ENCODE peak calls at places on chromosomes 16 and 17, in nine cellular contexts. One of them, this sample, is unnamed.

GRCh38 chr17:61408151-61409041 is 8.8 kb downstream of the TBX2 start:
- DNase-seq in endothelial cell: peak; percentile 17
- DNase-seq in keratinocyte: no peak
- DNase-seq in pancreas: peak; percentile 53
- DNase-seq in GM12878: no peak
- DNase-seq in lower leg skin: no peak
- DNase-seq in heart right ventricle: no peak
- DNase-seq in fibroblast of pulmonary artery: no peak
- DNase-seq in tibial nerve: no peak
- DNase-seq in this sample: no peak

GRCh38 chr17:4032738-4033137 is 68.5 kb upstream of the ATP2A3 start:
- DNase-seq in endothelial cell: no peak
- DNase-seq in keratinocyte: no peak
- DNase-seq in pancreas: no peak
- DNase-seq in GM12878: no peak
- DNase-seq in lower leg skin: no peak
- DNase-seq in heart right ventricle: no peak
- DNase-seq in fibroblast of pulmonary artery: no peak
- DNase-seq in tibial nerve: no peak
- DNase-seq in this sample: no peak

GRCh38 chr17:27751622-27752490 is 48.5 kb downstream of the NOS2 start:
- DNase-seq in endothelial cell: no peak
- DNase-seq in keratinocyte: no peak
- DNase-seq in pancreas: no peak
- DNase-seq in GM12878: no peak
- DNase-seq in lower leg skin: peak; percentile 61
- DNase-seq in heart right ventricle: no peak
- DNase-seq in fibroblast of pulmonary artery: no peak
- DNase-seq in tibial nerve: no peak
- DNase-seq in this sample: no peak

GRCh38 chr17:29726721-29727252 is 104.1 kb upstream of the CORO6 start:
- DNase-seq in endothelial cell: peak; percentile 14
- DNase-seq in keratinocyte: no peak
- DNase-seq in pancreas: no peak
- DNase-seq in GM12878: peak; percentile 55
- DNase-seq in lower leg skin: no peak
- DNase-seq in heart right ventricle: no peak
- DNase-seq in fibroblast of pulmonary artery: peak; percentile 85
- DNase-seq in tibial nerve: no peak
- DNase-seq in this sample: no peak

GRCh38 chr17:80951121-80952090 is 40.2 kb upstream of the CHMP6 start:
- DNase-seq in endothelial cell: no peak
- DNase-seq in keratinocyte: no peak
- DNase-seq in pancreas: no peak
- DNase-seq in GM12878: no peak
- DNase-seq in lower leg skin: peak; percentile 67
- DNase-seq in heart right ventricle: no peak
- DNase-seq in fibroblast of pulmonary artery: no peak
- DNase-seq in tibial nerve: no peak
- DNase-seq in this sample: no peak

GRCh38 chr16:85554791-85555548 is 58.2 kb upstream of the GSE1 start:
- DNase-seq in endothelial cell: peak; percentile 46
- DNase-seq in keratinocyte: no peak
- DNase-seq in pancreas: peak; percentile 81
- DNase-seq in GM12878: no peak
- DNase-seq in lower leg skin: peak; percentile 94
- DNase-seq in heart right ventricle: peak; percentile 71
- DNase-seq in fibroblast of pulmonary artery: peak; percentile 70
- DNase-seq in tibial nerve: no peak
- DNase-seq in this sample: peak; percentile 50

GRCh38 chr17:975321-975982 is 4.1 kb downstream of the NXN start:
- DNase-seq in endothelial cell: no peak
- DNase-seq in keratinocyte: no peak
- DNase-seq in pancreas: no peak
- DNase-seq in GM12878: no peak
- DNase-seq in lower leg skin: no peak
- DNase-seq in heart right ventricle: no peak
- DNase-seq in fibroblast of pulmonary artery: no peak
- DNase-seq in tibial nerve: no peak
- DNase-seq in this sample: peak; percentile 50

GRCh38 chr17:9235346-9235745 is 214.0 kb downstream of the NTN1 start:
- DNase-seq in endothelial cell: no peak
- DNase-seq in keratinocyte: no peak
- DNase-seq in pancreas: peak; percentile 17
- DNase-seq in GM12878: no peak
- DNase-seq in lower leg skin: no peak
- DNase-seq in heart right ventricle: no peak
- DNase-seq in fibroblast of pulmonary artery: no peak
- DNase-seq in tibial nerve: no peak
- DNase-seq in this sample: no peak

GRCh38 chr16:24146523-24146922 is 109.6 kb upstream of the CACNG3 start:
- DNase-seq in endothelial cell: no peak
- DNase-seq in keratinocyte: no peak
- DNase-seq in pancreas: no peak
- DNase-seq in GM12878: no peak
- DNase-seq in lower leg skin: no peak
- DNase-seq in heart right ventricle: peak; percentile 18
- DNase-seq in fibroblast of pulmonary artery: no peak
- DNase-seq in tibial nerve: peak; percentile 5
- DNase-seq in this sample: no peak

GRCh38 chr17:7179317-7180254 is at the start of gene ASGR1:
- DNase-seq in endothelial cell: no peak
- DNase-seq in keratinocyte: no peak
- DNase-seq in pancreas: peak; percentile 41
- DNase-seq in GM12878: no peak
- DNase-seq in lower leg skin: no peak
- DNase-seq in heart right ventricle: no peak
- DNase-seq in fibroblast of pulmonary artery: no peak
- DNase-seq in tibial nerve: no peak
- DNase-seq in this sample: no peak

GRCh38 chr17:38463451-38463858 is 35.2 kb downstream of the ARHGAP23 start:
- DNase-seq in endothelial cell: no peak
- DNase-seq in keratinocyte: no peak
- DNase-seq in pancreas: no peak
- DNase-seq in GM12878: no peak
- DNase-seq in lower leg skin: peak; percentile 92
- DNase-seq in heart right ventricle: peak; percentile 70
- DNase-seq in fibroblast of pulmonary artery: no peak
- DNase-seq in tibial nerve: no peak
- DNase-seq in this sample: no peak

GRCh38 chr17:49344914-49345313 is 17.1 kb downstream of the ZNF652 start:
- DNase-seq in endothelial cell: no peak
- DNase-seq in keratinocyte: no peak
- DNase-seq in pancreas: no peak
- DNase-seq in GM12878: no peak
- DNase-seq in lower leg skin: no peak
- DNase-seq in heart right ventricle: no peak
- DNase-seq in fibroblast of pulmonary artery: peak; percentile 41
- DNase-seq in tibial nerve: no peak
- DNase-seq in this sample: peak; percentile 37

GRCh38 chr17:50205111-50205821 is 3.8 kb upstream of the COL1A1 start:
- DNase-seq in endothelial cell: no peak
- DNase-seq in keratinocyte: no peak
- DNase-seq in pancreas: no peak
- DNase-seq in GM12878: no peak
- DNase-seq in lower leg skin: no peak
- DNase-seq in heart right ventricle: peak; percentile 58
- DNase-seq in fibroblast of pulmonary artery: peak; percentile 66
- DNase-seq in tibial nerve: no peak
- DNase-seq in this sample: peak; percentile 56

DNA sequence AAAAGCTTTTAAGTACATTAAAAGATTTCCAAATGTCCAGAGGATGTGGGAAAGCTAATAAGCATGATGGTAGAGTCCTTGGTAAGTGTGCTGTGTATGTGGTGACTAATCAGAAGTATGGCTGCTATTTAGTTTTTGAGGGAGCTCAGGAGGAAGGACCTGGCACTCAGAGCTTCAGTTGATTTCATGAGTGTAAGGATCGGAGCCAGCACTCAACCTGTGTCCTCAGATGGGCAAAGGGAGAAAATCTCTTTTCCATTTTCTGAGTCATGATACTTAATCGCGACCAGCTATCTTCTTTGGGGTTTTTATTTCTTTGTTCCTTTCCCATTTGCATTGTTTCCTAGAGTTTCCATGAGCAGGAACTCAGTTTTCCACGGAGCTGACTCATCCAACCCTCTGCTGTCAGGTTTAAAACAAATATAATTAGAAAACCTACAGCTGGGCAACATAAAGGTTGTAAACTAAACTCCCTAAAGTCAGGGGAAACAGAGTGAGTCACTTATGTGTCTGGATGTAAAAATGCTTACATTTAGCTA is 125.4 kb downstream of the MAP2K6 start:
- DNase-seq in endothelial cell: no peak
- DNase-seq in keratinocyte: no peak
- DNase-seq in pancreas: no peak
- DNase-seq in GM12878: no peak
- DNase-seq in lower leg skin: no peak
- DNase-seq in heart right ventricle: no peak
- DNase-seq in fibroblast of pulmonary artery: peak; percentile 91
- DNase-seq in tibial nerve: no peak
- DNase-seq in this sample: peak; percentile 75
- TF ChIP-seq CTCF in endothelial cell: no peak
- TF ChIP-seq CTCF in keratinocyte: no peak
- TF ChIP-seq CTCF in pancreas: no peak
- TF ChIP-seq CTCF in GM12878: no peak
- TF ChIP-seq CTCF in lower leg skin: no peak
- TF ChIP-seq CTCF in heart right ventricle: no peak
- TF ChIP-seq CTCF in fibroblast of pulmonary artery: no peak
- TF ChIP-seq CTCF in tibial nerve: no peak
- TF ChIP-seq CTCF in this sample: no peak

DNA sequence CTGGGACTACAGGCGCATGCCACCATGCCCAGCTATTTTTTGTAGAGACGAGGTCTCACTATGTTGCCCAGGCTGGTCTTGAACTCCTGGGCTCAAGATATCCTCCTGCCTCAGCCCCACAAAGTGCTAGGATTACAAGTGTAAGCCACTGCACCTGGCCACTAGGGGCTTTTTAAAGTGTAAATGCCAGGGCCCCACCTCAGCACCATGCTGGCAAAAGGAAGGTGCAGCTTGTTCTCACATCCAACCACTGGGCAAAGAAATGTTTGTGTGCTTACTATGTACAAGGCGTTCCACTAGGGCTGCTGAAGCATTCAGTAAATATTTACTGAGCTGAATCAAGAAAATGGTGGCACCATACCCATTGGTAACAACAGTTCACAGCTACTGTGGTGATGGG is 22.6 kb downstream of the COG1 start:
- DNase-seq in endothelial cell: no peak
- DNase-seq in keratinocyte: no peak
- DNase-seq in pancreas: no peak
- DNase-seq in GM12878: no peak
- DNase-seq in lower leg skin: no peak
- DNase-seq in heart right ventricle: no peak
- DNase-seq in fibroblast of pulmonary artery: no peak
- DNase-seq in tibial nerve: no peak
- DNase-seq in this sample: no peak
- TF ChIP-seq CTCF in endothelial cell: no peak
- TF ChIP-seq CTCF in keratinocyte: no peak
- TF ChIP-seq CTCF in pancreas: no peak
- TF ChIP-seq CTCF in GM12878: peak; percentile 0
- TF ChIP-seq CTCF in lower leg skin: no peak
- TF ChIP-seq CTCF in heart right ventricle: no peak
- TF ChIP-seq CTCF in fibroblast of pulmonary artery: no peak
- TF ChIP-seq CTCF in tibial nerve: no peak
- TF ChIP-seq CTCF in this sample: no peak

DNA sequence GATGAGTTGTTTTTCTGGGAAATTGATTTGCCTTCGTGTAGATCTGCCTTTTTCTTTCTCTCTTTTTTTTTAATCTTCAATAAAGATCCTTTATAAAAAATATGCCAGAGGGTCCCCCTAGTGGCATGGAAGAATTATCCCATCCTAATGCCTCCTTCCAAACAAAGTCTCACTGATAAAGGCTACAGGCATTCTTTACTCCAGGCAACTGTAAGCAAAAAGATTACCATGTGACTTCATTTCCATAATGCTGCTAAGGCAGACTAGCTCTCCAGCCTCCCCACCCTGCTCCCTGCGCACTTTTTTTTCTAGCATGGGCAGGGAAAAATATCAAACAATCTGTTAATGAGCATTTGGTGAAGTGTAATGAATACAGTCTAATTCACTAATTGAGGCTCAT is 220.2 kb upstream of the CDH8 start:
- DNase-seq in endothelial cell: no peak
- DNase-seq in keratinocyte: peak; percentile 15
- DNase-seq in pancreas: no peak
- DNase-seq in GM12878: no peak
- DNase-seq in lower leg skin: no peak
- DNase-seq in heart right ventricle: no peak
- DNase-seq in fibroblast of pulmonary artery: no peak
- DNase-seq in tibial nerve: no peak
- DNase-seq in this sample: no peak
- TF ChIP-seq CTCF in endothelial cell: peak; percentile 85
- TF ChIP-seq CTCF in keratinocyte: peak; percentile 44
- TF ChIP-seq CTCF in pancreas: peak; percentile 20
- TF ChIP-seq CTCF in GM12878: peak; percentile 5
- TF ChIP-seq CTCF in lower leg skin: no peak
- TF ChIP-seq CTCF in heart right ventricle: no peak
- TF ChIP-seq CTCF in fibroblast of pulmonary artery: no peak
- TF ChIP-seq CTCF in tibial nerve: no peak
- TF ChIP-seq CTCF in this sample: peak; percentile 38

GRCh38 chr16:57480754-57481230 is 5.5 kb downstream of the DOK4 start:
- DNase-seq in endothelial cell: no peak
- DNase-seq in keratinocyte: no peak
- DNase-seq in pancreas: no peak
- DNase-seq in GM12878: no peak
- DNase-seq in lower leg skin: no peak
- DNase-seq in heart right ventricle: no peak
- DNase-seq in fibroblast of pulmonary artery: no peak
- DNase-seq in tibial nerve: no peak
- DNase-seq in this sample: no peak
- TF ChIP-seq CTCF in endothelial cell: no peak
- TF ChIP-seq CTCF in keratinocyte: no peak
- TF ChIP-seq CTCF in pancreas: no peak
- TF ChIP-seq CTCF in GM12878: no peak
- TF ChIP-seq CTCF in lower leg skin: no peak
- TF ChIP-seq CTCF in heart right ventricle: no peak
- TF ChIP-seq CTCF in fibroblast of pulmonary artery: no peak
- TF ChIP-seq CTCF in tibial nerve: no peak
- TF ChIP-seq CTCF in this sample: no peak

DNA sequence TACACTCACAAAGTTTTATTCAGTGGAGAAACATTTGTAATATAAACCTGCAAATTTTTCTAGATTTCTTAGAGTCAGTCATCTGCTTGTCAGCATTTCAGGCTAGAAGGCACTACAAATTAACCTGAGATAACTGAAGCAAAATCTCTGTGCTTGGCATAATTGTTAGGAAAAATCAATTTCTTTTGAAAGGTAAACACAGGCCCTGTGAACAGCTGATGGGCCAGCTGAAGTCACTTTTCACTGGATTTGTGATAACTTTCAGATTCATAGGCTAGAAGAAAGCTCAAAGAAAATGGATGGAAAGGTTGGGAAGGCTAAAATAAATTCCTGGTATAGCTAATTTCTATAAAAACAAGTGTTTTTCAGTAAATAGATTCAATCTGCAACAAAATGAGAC is 34.0 kb upstream of the SLC6A2 start:
- DNase-seq in endothelial cell: no peak
- DNase-seq in keratinocyte: no peak
- DNase-seq in pancreas: no peak
- DNase-seq in GM12878: no peak
- DNase-seq in lower leg skin: no peak
- DNase-seq in heart right ventricle: no peak
- DNase-seq in fibroblast of pulmonary artery: no peak
- DNase-seq in tibial nerve: no peak
- DNase-seq in this sample: no peak
- TF ChIP-seq CTCF in endothelial cell: no peak
- TF ChIP-seq CTCF in keratinocyte: no peak
- TF ChIP-seq CTCF in pancreas: no peak
- TF ChIP-seq CTCF in GM12878: no peak
- TF ChIP-seq CTCF in lower leg skin: no peak
- TF ChIP-seq CTCF in heart right ventricle: no peak
- TF ChIP-seq CTCF in fibroblast of pulmonary artery: no peak
- TF ChIP-seq CTCF in tibial nerve: no peak
- TF ChIP-seq CTCF in this sample: no peak